ENCODE peak calls at places on chromosome 20, in five cellular contexts. Q is testis, U is A673, V is lower lobe of right lung, I is RWPE1. W is an unnamed sample.

GRCh38 chr20:5691918-5692618 is 58.1 kb upstream of the SHLD1 start:
- DNase-seq in U (no peak), Q (no peak), I (no peak), V (no peak), W (no peak)

GRCh38 chr20:51118985-51119527 is 96.1 kb upstream of the KCNG1 start:
- DNase-seq in I (no peak), Q (no peak), U (no peak), V (no peak), W (no peak)

GRCh38 chr20:23528867-23529431 is 38.0 kb downstream of the CST8 start:
- DNase-seq in U (no peak), Q (no peak), V (no peak), I (no peak), W (no peak)

GRCh38 chr20:61753196-61753942 is 312.3 kb downstream of the TAF4 start:
- DNase-seq in I (peak; percentile 57), U (peak; percentile 71), Q (no peak), V (peak; percentile 8), W (no peak)

GRCh38 chr20:57429579-57430202 is 38.5 kb downstream of the RBM38 start:
- DNase-seq in Q (no peak), U (no peak), V (peak; percentile 29), I (peak; percentile 83), W (peak; percentile 5)

GRCh38 chr20:63106108-63106764 is 99.5 kb upstream of the BHLHE23 start:
- DNase-seq in Q (no peak), I (no peak), V (no peak), U (no peak), W (no peak)

GRCh38 chr20:47691632-47692031 is 93.6 kb downstream of the SULF2 start:
- DNase-seq in U (no peak), I (no peak), V (no peak), Q (no peak), W (no peak)

GRCh38 chr20:51196991-51197651 is 174.2 kb upstream of the KCNG1 start:
- DNase-seq in U (no peak), V (no peak), Q (no peak), I (no peak), W (no peak)

GRCh38 chr20:24610341-24611115 is 141.1 kb downstream of the SYNDIG1 start:
- DNase-seq in U (peak; percentile 95), V (no peak), Q (no peak), I (peak; percentile 30), W (no peak)

GRCh38 chr20:45019764-45020126 is 53.4 kb downstream of the STK4 start:
- DNase-seq in V (no peak), U (no peak), Q (no peak), I (no peak), W (no peak)

GRCh38 chr20:45017859-45018258 is 51.5 kb downstream of the STK4 start:
- DNase-seq in I (no peak), Q (no peak), U (no peak), V (no peak), W (no peak)

GRCh38 chr20:45021626-45022025 is 55.3 kb downstream of the STK4 start:
- DNase-seq in Q (no peak), U (no peak), V (no peak), I (no peak), W (no peak)

GRCh38 chr20:45019027-45019763 is 52.9 kb downstream of the STK4 start:
- DNase-seq in U (peak; percentile 38), V (no peak), I (no peak), Q (no peak), W (no peak)

DNA sequence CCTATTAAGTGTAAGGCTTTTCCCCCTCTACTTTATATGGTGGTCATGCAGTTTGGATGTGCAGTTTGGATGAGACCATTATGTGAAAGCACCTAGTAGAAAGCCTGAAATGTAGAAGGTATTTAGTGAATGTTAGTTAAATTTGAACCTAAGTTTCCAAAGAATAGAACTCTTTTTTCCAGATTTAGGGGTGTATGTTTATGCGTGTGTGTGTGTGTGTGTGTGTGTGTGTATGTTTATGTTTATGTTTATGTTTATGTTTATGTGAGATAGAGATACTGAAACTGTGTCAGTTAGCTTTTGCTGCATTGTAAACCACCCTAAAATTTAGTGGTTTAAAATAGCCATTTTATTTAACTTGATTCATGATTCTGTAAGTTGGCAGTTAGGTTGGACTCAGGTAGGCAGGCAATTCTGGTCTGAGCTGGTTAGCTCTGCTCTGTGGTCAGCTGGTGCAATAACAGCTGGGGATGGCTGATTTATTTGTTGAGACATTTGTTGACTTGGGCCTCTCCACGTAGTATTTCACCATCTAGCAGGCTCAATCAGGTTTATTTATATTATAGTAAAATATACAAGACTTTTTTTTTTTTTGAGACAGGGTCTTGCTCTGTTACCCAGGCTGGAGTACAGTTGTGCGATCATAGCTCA is 54.0 kb downstream of the STK4 start:
- DNase-seq in U (no peak), Q (no peak), V (no peak), I (no peak), W (no peak)
- H3K27ac ChIP-seq in U (no peak overlapping the region), Q (no peak overlapping the region), V (no peak overlapping the region), I (peak overlapping the region; percentile 19), W (no peak overlapping the region)

GRCh38 chr20:59688999-59689398 is 84.7 kb downstream of the PHACTR3 start:
- DNase-seq in Q (no peak), V (no peak), I (no peak), U (no peak), W (no peak)
- H3K27ac ChIP-seq in Q (no peak overlapping the region), V (no peak overlapping the region), I (no peak overlapping the region), U (no peak overlapping the region), W (no peak overlapping the region)

GRCh38 chr20:44104807-44105517 is 82.0 kb downstream of the JPH2 start:
- DNase-seq in I (peak; percentile 74), V (no peak), Q (no peak), U (peak; percentile 34), W (no peak)
- H3K27ac ChIP-seq in I (no peak overlapping the region), V (no peak overlapping the region), Q (no peak overlapping the region), U (no peak overlapping the region), W (no peak overlapping the region)

DNA sequence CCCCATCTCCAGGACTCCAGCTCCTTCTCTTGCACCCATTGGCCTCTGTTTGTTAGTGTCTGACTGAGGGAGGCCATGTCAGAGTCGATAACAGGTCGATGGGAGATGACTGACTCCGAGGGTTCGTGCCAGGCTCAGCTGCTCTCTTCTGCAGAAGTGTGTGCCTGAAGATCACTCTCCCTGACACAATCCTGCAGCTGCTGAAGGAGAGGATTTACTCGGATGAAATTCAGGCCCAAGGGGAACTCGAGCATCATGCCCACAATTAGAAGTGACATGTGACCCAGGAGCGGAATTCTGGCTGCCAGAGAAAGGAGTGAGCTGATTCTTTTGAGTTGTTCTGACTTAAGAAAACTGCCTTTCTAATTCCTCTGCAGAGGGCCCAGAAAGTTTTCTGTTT is 318.2 kb downstream of the MAFB start:
- DNase-seq in U (no peak), Q (no peak), V (no peak), I (no peak), W (no peak)
- H3K27ac ChIP-seq in U (no peak overlapping the region), Q (no peak overlapping the region), V (no peak overlapping the region), I (no peak overlapping the region), W (no peak overlapping the region)

GRCh38 chr20:32366380-32366779 is 8.2 kb downstream of the ASXL1 start:
- DNase-seq in Q (no peak), U (no peak), V (no peak), I (no peak), W (no peak)

GRCh38 chr20:32364554-32365208 is 6.5 kb downstream of the ASXL1 start:
- DNase-seq in U (no peak), V (no peak), Q (no peak), I (no peak), W (no peak)

GRCh38 chr20:32362924-32363364 is 4.8 kb downstream of the ASXL1 start:
- DNase-seq in U (no peak), V (no peak), Q (no peak), I (no peak), W (no peak)

GRCh38 chr20:32365560-32365959 is 7.4 kb downstream of the ASXL1 start:
- DNase-seq in I (no peak), V (no peak), U (no peak), Q (no peak), W (no peak)

GRCh38 chr20:32363492-32363891 is 5.4 kb downstream of the ASXL1 start:
- DNase-seq in Q (no peak), U (no peak), I (no peak), V (no peak), W (no peak)
- H3K27ac ChIP-seq in Q (peak overlapping the region; percentile 60), U (no peak overlapping the region), I (no peak overlapping the region), V (no peak overlapping the region), W (no peak overlapping the region)

GRCh38 chr20:7352165-7352564 is 584.7 kb downstream of the BMP2 start:
- DNase-seq in Q (no peak), V (no peak), U (no peak), I (no peak), W (no peak)

GRCh38 chr20:7347409-7347808 is 579.9 kb downstream of the BMP2 start:
- DNase-seq in U (no peak), V (no peak), Q (no peak), I (peak; percentile 86), W (no peak)

GRCh38 chr20:7346026-7346425 is 578.5 kb downstream of the BMP2 start:
- DNase-seq in Q (no peak), U (no peak), V (no peak), I (no peak), W (no peak)

GRCh38 chr20:7348253-7348652 is 580.8 kb downstream of the BMP2 start:
- DNase-seq in I (no peak), V (no peak), Q (no peak), U (no peak), W (no peak)

GRCh38 chr20:7346562-7346961 is 579.1 kb downstream of the BMP2 start:
- DNase-seq in Q (no peak), I (peak; percentile 87), V (no peak), U (no peak), W (no peak)
- H3K27ac ChIP-seq in Q (no peak overlapping the region), I (no peak overlapping the region), V (no peak overlapping the region), U (no peak overlapping the region), W (no peak overlapping the region)

GRCh38 chr20:4090756-4091331 is 75.5 kb upstream of the RNF24 start:
- DNase-seq in U (no peak), V (no peak), Q (no peak), I (no peak), W (no peak)
- H3K27ac ChIP-seq in U (no peak overlapping the region), V (no peak overlapping the region), Q (no peak overlapping the region), I (no peak overlapping the region), W (no peak overlapping the region)

GRCh38 chr20:31987744-31988143 is 19.8 kb downstream of the XKR7 start:
- DNase-seq in V (no peak), I (peak; percentile 51), Q (no peak), U (no peak), W (no peak)
- H3K27ac ChIP-seq in V (no peak overlapping the region), I (no peak overlapping the region), Q (no peak overlapping the region), U (no peak overlapping the region), W (no peak overlapping the region)

W was measured in left lung.